ENCODE peak calls at places on chromosomes 4 and X, in four cellular contexts. P, F, J and D are unnamed samples.

GRCh38 chrX:41921492-41922124 is 1.7 kb downstream of the CASK start:
- DNase-seq in J (peak), P (no peak), F (no peak), D (peak)

GRCh38 chr4:26765515-26765914 is 95.1 kb upstream of the STIM2 start:
- DNase-seq in P (no peak), F (no peak), J (peak), D (no peak)

GRCh38 chrX:118528089-118528753 is 32.6 kb downstream of the DOCK11 start:
- DNase-seq in P (peak), J (no peak), F (no peak), D (no peak)

GRCh38 chrX:112642349-112642748 is 37.4 kb downstream of the LHFPL1 start:
- DNase-seq in P (no peak), F (peak), J (peak), D (peak)

GRCh38 chr4:8435656-8436121 is 4.8 kb downstream of the ACOX3 start:
- DNase-seq in F (no peak), P (no peak), J (no peak), D (no peak)

GRCh38 chr4:135277116-135277979 is 1075.8 kb upstream of the PABPC4L start:
- DNase-seq in J (peak), P (no peak), F (no peak), D (peak)

GRCh38 chr4:35250771-35251170 is 993.5 kb downstream of the ARAP2 start:
- DNase-seq in J (peak), P (no peak), F (no peak), D (no peak)

GRCh38 chr4:24560770-24561415 is 23.5 kb downstream of the DHX15 start:
- DNase-seq in P (no peak), F (no peak), J (peak), D (peak)

GRCh38 chrX:39757971-39758370 is 339.8 kb downstream of the BCOR start:
- DNase-seq in P (no peak), J (peak), F (no peak), D (peak)

GRCh38 chr4:85740431-85740861 is 265.5 kb downstream of the ARHGAP24 start:
- DNase-seq in J (peak), P (no peak), F (no peak), D (peak)

GRCh38 chr4:57233391-57233790 is 123.2 kb upstream of the IGFBP7 start:
- DNase-seq in P (no peak), J (peak), F (no peak), D (peak)

GRCh38 chrX:22742174-22742573 is 257.6 kb upstream of the DDX53 start:
- DNase-seq in J (peak), F (no peak), P (no peak), D (peak)